ENCODE peak calls at places on chromosomes 1 and 21, in ten cellular contexts. One of them, this sample, is unnamed.

GRCh38 chr1:7300893-7301292 is 470.2 kb upstream of the VAMP3 start:
- DNase-seq in skeletal muscle cell: peak; percentile 77
- DNase-seq in NCI-H1694 treated with DMSO at 0.1 percent for 48 hours: no peak
- DNase-seq in RKO: peak; percentile 89
- DNase-seq in IMR-90: peak; percentile 98
- DNase-seq in hippocampal formation: no peak
- DNase-seq in NCI-H2081: no peak
- DNase-seq in lung microvascular endothelial cell: peak; percentile 56
- DNase-seq in fibroblast of the conjunctiva: peak; percentile 47
- DNase-seq in mucosa of descending colon: peak; percentile 43
- DNase-seq in this sample: no peak

GRCh38 chr1:4527819-4528218 is 126.6 kb upstream of the AJAP1 start:
- DNase-seq in skeletal muscle cell: no peak
- DNase-seq in NCI-H1694 treated with DMSO at 0.1 percent for 48 hours: peak; percentile 76
- DNase-seq in RKO: no peak
- DNase-seq in IMR-90: no peak
- DNase-seq in hippocampal formation: no peak
- DNase-seq in NCI-H2081: no peak
- DNase-seq in lung microvascular endothelial cell: no peak
- DNase-seq in fibroblast of the conjunctiva: no peak
- DNase-seq in mucosa of descending colon: peak; percentile 13
- DNase-seq in this sample: no peak

GRCh38 chr1:22503721-22504410 is 52.2 kb downstream of the ZBTB40 start:
- DNase-seq in skeletal muscle cell: no peak
- DNase-seq in NCI-H1694 treated with DMSO at 0.1 percent for 48 hours: no peak
- DNase-seq in RKO: no peak
- DNase-seq in IMR-90: peak; percentile 25
- DNase-seq in hippocampal formation: no peak
- DNase-seq in NCI-H2081: no peak
- DNase-seq in lung microvascular endothelial cell: no peak
- DNase-seq in fibroblast of the conjunctiva: no peak
- DNase-seq in mucosa of descending colon: no peak
- DNase-seq in this sample: no peak

GRCh38 chr1:184882649-184883303 is 91.5 kb downstream of the NIBAN1 start:
- DNase-seq in skeletal muscle cell: no peak
- DNase-seq in NCI-H1694 treated with DMSO at 0.1 percent for 48 hours: no peak
- DNase-seq in RKO: no peak
- DNase-seq in IMR-90: no peak
- DNase-seq in hippocampal formation: no peak
- DNase-seq in NCI-H2081: no peak
- DNase-seq in lung microvascular endothelial cell: no peak
- DNase-seq in fibroblast of the conjunctiva: no peak
- DNase-seq in mucosa of descending colon: no peak
- DNase-seq in this sample: no peak

GRCh38 chr1:13762642-13763041 is 62.7 kb downstream of the PRDM2 start:
- DNase-seq in skeletal muscle cell: no peak
- DNase-seq in NCI-H1694 treated with DMSO at 0.1 percent for 48 hours: no peak
- DNase-seq in RKO: no peak
- DNase-seq in IMR-90: no peak
- DNase-seq in hippocampal formation: no peak
- DNase-seq in NCI-H2081: no peak
- DNase-seq in lung microvascular endothelial cell: no peak
- DNase-seq in fibroblast of the conjunctiva: no peak
- DNase-seq in mucosa of descending colon: no peak
- DNase-seq in this sample: no peak

GRCh38 chr1:40241372-40241771 is 6.4 kb upstream of the TMCO2 start:
- DNase-seq in skeletal muscle cell: no peak
- DNase-seq in NCI-H1694 treated with DMSO at 0.1 percent for 48 hours: no peak
- DNase-seq in RKO: no peak
- DNase-seq in IMR-90: no peak
- DNase-seq in hippocampal formation: no peak
- DNase-seq in NCI-H2081: no peak
- DNase-seq in lung microvascular endothelial cell: peak; percentile 1
- DNase-seq in fibroblast of the conjunctiva: no peak
- DNase-seq in mucosa of descending colon: no peak
- DNase-seq in this sample: no peak

GRCh38 chr21:29145837-29146453 is 15.5 kb downstream of the MAP3K7CL start:
- DNase-seq in skeletal muscle cell: no peak
- DNase-seq in NCI-H1694 treated with DMSO at 0.1 percent for 48 hours: peak; percentile 23
- DNase-seq in RKO: no peak
- DNase-seq in IMR-90: no peak
- DNase-seq in hippocampal formation: no peak
- DNase-seq in NCI-H2081: no peak
- DNase-seq in lung microvascular endothelial cell: no peak
- DNase-seq in fibroblast of the conjunctiva: no peak
- DNase-seq in mucosa of descending colon: no peak
- DNase-seq in this sample: no peak

GRCh38 chr1:178792394-178792793 is 67.3 kb downstream of the RALGPS2 start:
- DNase-seq in skeletal muscle cell: no peak
- DNase-seq in NCI-H1694 treated with DMSO at 0.1 percent for 48 hours: no peak
- DNase-seq in RKO: no peak
- DNase-seq in IMR-90: no peak
- DNase-seq in hippocampal formation: no peak
- DNase-seq in NCI-H2081: no peak
- DNase-seq in lung microvascular endothelial cell: no peak
- DNase-seq in fibroblast of the conjunctiva: no peak
- DNase-seq in mucosa of descending colon: no peak
- DNase-seq in this sample: no peak

GRCh38 chr1:19608232-19608631 is 35.9 kb upstream of the NBL1 start:
- DNase-seq in skeletal muscle cell: no peak
- DNase-seq in NCI-H1694 treated with DMSO at 0.1 percent for 48 hours: no peak
- DNase-seq in RKO: no peak
- DNase-seq in IMR-90: no peak
- DNase-seq in hippocampal formation: no peak
- DNase-seq in NCI-H2081: no peak
- DNase-seq in lung microvascular endothelial cell: no peak
- DNase-seq in fibroblast of the conjunctiva: no peak
- DNase-seq in mucosa of descending colon: no peak
- DNase-seq in this sample: no peak

GRCh38 chr1:1001631-1002300 is 1.9 kb upstream of the HES4 start:
- DNase-seq in skeletal muscle cell: no peak
- DNase-seq in NCI-H1694 treated with DMSO at 0.1 percent for 48 hours: peak; percentile 25
- DNase-seq in RKO: peak; percentile 84
- DNase-seq in IMR-90: peak; percentile 51
- DNase-seq in hippocampal formation: no peak
- DNase-seq in NCI-H2081: no peak
- DNase-seq in lung microvascular endothelial cell: peak; percentile 64
- DNase-seq in fibroblast of the conjunctiva: no peak
- DNase-seq in mucosa of descending colon: peak; percentile 84
- DNase-seq in this sample: peak; percentile 91

GRCh38 chr1:222049176-222049575 is 307.3 kb upstream of the DUSP10 start:
- DNase-seq in skeletal muscle cell: no peak
- DNase-seq in NCI-H1694 treated with DMSO at 0.1 percent for 48 hours: no peak
- DNase-seq in RKO: no peak
- DNase-seq in IMR-90: no peak
- DNase-seq in hippocampal formation: no peak
- DNase-seq in NCI-H2081: no peak
- DNase-seq in lung microvascular endothelial cell: no peak
- DNase-seq in fibroblast of the conjunctiva: no peak
- DNase-seq in mucosa of descending colon: no peak
- DNase-seq in this sample: no peak

GRCh38 chr1:161157867-161158266 is 1.4 kb upstream of the USP21 start:
- DNase-seq in skeletal muscle cell: no peak
- DNase-seq in NCI-H1694 treated with DMSO at 0.1 percent for 48 hours: no peak
- DNase-seq in RKO: no peak
- DNase-seq in IMR-90: no peak
- DNase-seq in hippocampal formation: no peak
- DNase-seq in NCI-H2081: no peak
- DNase-seq in lung microvascular endothelial cell: no peak
- DNase-seq in fibroblast of the conjunctiva: no peak
- DNase-seq in mucosa of descending colon: no peak
- DNase-seq in this sample: no peak

GRCh38 chr1:48760889-48761288 is 15.8 kb downstream of the BEND5 start:
- DNase-seq in skeletal muscle cell: no peak
- DNase-seq in NCI-H1694 treated with DMSO at 0.1 percent for 48 hours: no peak
- DNase-seq in RKO: no peak
- DNase-seq in IMR-90: no peak
- DNase-seq in hippocampal formation: no peak
- DNase-seq in NCI-H2081: no peak
- DNase-seq in lung microvascular endothelial cell: no peak
- DNase-seq in fibroblast of the conjunctiva: no peak
- DNase-seq in mucosa of descending colon: no peak
- DNase-seq in this sample: no peak

GRCh38 chr1:3320246-3321152 is 134.0 kb upstream of the ARHGEF16 start:
- DNase-seq in skeletal muscle cell: no peak
- DNase-seq in NCI-H1694 treated with DMSO at 0.1 percent for 48 hours: no peak
- DNase-seq in RKO: no peak
- DNase-seq in IMR-90: peak; percentile 25
- DNase-seq in hippocampal formation: no peak
- DNase-seq in NCI-H2081: no peak
- DNase-seq in lung microvascular endothelial cell: no peak
- DNase-seq in fibroblast of the conjunctiva: no peak
- DNase-seq in mucosa of descending colon: peak; percentile 49
- DNase-seq in this sample: no peak

GRCh38 chr1:76868154-76868882 is 1.0 kb downstream of the ST6GALNAC5 start:
- DNase-seq in skeletal muscle cell: peak; percentile 11
- DNase-seq in NCI-H1694 treated with DMSO at 0.1 percent for 48 hours: peak; percentile 68
- DNase-seq in RKO: no peak
- DNase-seq in IMR-90: peak; percentile 29
- DNase-seq in hippocampal formation: no peak
- DNase-seq in NCI-H2081: no peak
- DNase-seq in lung microvascular endothelial cell: peak; percentile 25
- DNase-seq in fibroblast of the conjunctiva: no peak
- DNase-seq in mucosa of descending colon: no peak
- DNase-seq in this sample: no peak

GRCh38 chr1:181816608-181817007 is 244.9 kb downstream of the ZNF648 start:
- DNase-seq in skeletal muscle cell: no peak
- DNase-seq in NCI-H1694 treated with DMSO at 0.1 percent for 48 hours: no peak
- DNase-seq in RKO: no peak
- DNase-seq in IMR-90: no peak
- DNase-seq in hippocampal formation: no peak
- DNase-seq in NCI-H2081: no peak
- DNase-seq in lung microvascular endothelial cell: no peak
- DNase-seq in fibroblast of the conjunctiva: no peak
- DNase-seq in mucosa of descending colon: no peak
- DNase-seq in this sample: no peak

GRCh38 chr1:196071452-196071851 is 536.8 kb downstream of the KCNT2 start:
- DNase-seq in skeletal muscle cell: no peak
- DNase-seq in NCI-H1694 treated with DMSO at 0.1 percent for 48 hours: no peak
- DNase-seq in RKO: no peak
- DNase-seq in IMR-90: no peak
- DNase-seq in hippocampal formation: no peak
- DNase-seq in NCI-H2081: no peak
- DNase-seq in lung microvascular endothelial cell: no peak
- DNase-seq in fibroblast of the conjunctiva: no peak
- DNase-seq in mucosa of descending colon: no peak
- DNase-seq in this sample: no peak

GRCh38 chr1:20370628-20371200 is 80.0 kb downstream of the VWA5B1 start:
- DNase-seq in skeletal muscle cell: no peak
- DNase-seq in NCI-H1694 treated with DMSO at 0.1 percent for 48 hours: no peak
- DNase-seq in RKO: no peak
- DNase-seq in IMR-90: no peak
- DNase-seq in hippocampal formation: no peak
- DNase-seq in NCI-H2081: no peak
- DNase-seq in lung microvascular endothelial cell: no peak
- DNase-seq in fibroblast of the conjunctiva: peak; percentile 32
- DNase-seq in mucosa of descending colon: no peak
- DNase-seq in this sample: no peak

GRCh38 chr1:36285450-36286101 is 20.6 kb upstream of the SH3D21 start:
- DNase-seq in skeletal muscle cell: peak; percentile 64
- DNase-seq in NCI-H1694 treated with DMSO at 0.1 percent for 48 hours: peak; percentile 53
- DNase-seq in RKO: peak; percentile 88
- DNase-seq in IMR-90: peak; percentile 92
- DNase-seq in hippocampal formation: peak; percentile 75
- DNase-seq in NCI-H2081: peak; percentile 79
- DNase-seq in lung microvascular endothelial cell: peak; percentile 90
- DNase-seq in fibroblast of the conjunctiva: peak; percentile 88
- DNase-seq in mucosa of descending colon: peak; percentile 93
- DNase-seq in this sample: peak; percentile 82

GRCh38 chr1:203342192-203342940 is 8.6 kb downstream of the FMOD start:
- DNase-seq in skeletal muscle cell: no peak
- DNase-seq in NCI-H1694 treated with DMSO at 0.1 percent for 48 hours: peak; percentile 40
- DNase-seq in RKO: peak; percentile 42
- DNase-seq in IMR-90: peak; percentile 38
- DNase-seq in hippocampal formation: no peak
- DNase-seq in NCI-H2081: peak; percentile 48
- DNase-seq in lung microvascular endothelial cell: peak; percentile 52
- DNase-seq in fibroblast of the conjunctiva: no peak
- DNase-seq in mucosa of descending colon: peak; percentile 82
- DNase-seq in this sample: peak; percentile 82

GRCh38 chr1:52365091-52365745 is 787 bp downstream of the CC2D1B start:
- DNase-seq in skeletal muscle cell: peak; percentile 26
- DNase-seq in NCI-H1694 treated with DMSO at 0.1 percent for 48 hours: no peak
- DNase-seq in RKO: peak; percentile 80
- DNase-seq in IMR-90: peak; percentile 69
- DNase-seq in hippocampal formation: peak; percentile 43
- DNase-seq in NCI-H2081: no peak
- DNase-seq in lung microvascular endothelial cell: peak; percentile 69
- DNase-seq in fibroblast of the conjunctiva: peak; percentile 30
- DNase-seq in mucosa of descending colon: peak; percentile 61
- DNase-seq in this sample: peak; percentile 86

GRCh38 chr1:43688594-43689000 is 18.7 kb upstream of the ST3GAL3 start:
- DNase-seq in skeletal muscle cell: peak; percentile 64
- DNase-seq in NCI-H1694 treated with DMSO at 0.1 percent for 48 hours: no peak
- DNase-seq in RKO: peak; percentile 25
- DNase-seq in IMR-90: peak; percentile 94
- DNase-seq in hippocampal formation: no peak
- DNase-seq in NCI-H2081: no peak
- DNase-seq in lung microvascular endothelial cell: peak; percentile 84
- DNase-seq in fibroblast of the conjunctiva: no peak
- DNase-seq in mucosa of descending colon: no peak
- DNase-seq in this sample: peak; percentile 23

GRCh38 chr1:207565546-207566468 is 69.8 kb downstream of the CR1 start:
- DNase-seq in skeletal muscle cell: no peak
- DNase-seq in NCI-H1694 treated with DMSO at 0.1 percent for 48 hours: peak; percentile 3
- DNase-seq in RKO: peak; percentile 32
- DNase-seq in IMR-90: no peak
- DNase-seq in hippocampal formation: peak; percentile 49
- DNase-seq in NCI-H2081: peak; percentile 15
- DNase-seq in lung microvascular endothelial cell: peak; percentile 4
- DNase-seq in fibroblast of the conjunctiva: no peak
- DNase-seq in mucosa of descending colon: peak; percentile 17
- DNase-seq in this sample: no peak

GRCh38 chr1:16152521-16153087 is 3.3 kb downstream of the EPHA2 start:
- DNase-seq in skeletal muscle cell: no peak
- DNase-seq in NCI-H1694 treated with DMSO at 0.1 percent for 48 hours: no peak
- DNase-seq in RKO: no peak
- DNase-seq in IMR-90: peak; percentile 44
- DNase-seq in hippocampal formation: no peak
- DNase-seq in NCI-H2081: no peak
- DNase-seq in lung microvascular endothelial cell: peak; percentile 63
- DNase-seq in fibroblast of the conjunctiva: no peak
- DNase-seq in mucosa of descending colon: peak; percentile 50
- DNase-seq in this sample: no peak

GRCh38 chr1:215128514-215128913 is 46.0 kb downstream of the KCNK2 start:
- DNase-seq in skeletal muscle cell: no peak
- DNase-seq in NCI-H1694 treated with DMSO at 0.1 percent for 48 hours: no peak
- DNase-seq in RKO: no peak
- DNase-seq in IMR-90: no peak
- DNase-seq in hippocampal formation: no peak
- DNase-seq in NCI-H2081: no peak
- DNase-seq in lung microvascular endothelial cell: no peak
- DNase-seq in fibroblast of the conjunctiva: no peak
- DNase-seq in mucosa of descending colon: no peak
- DNase-seq in this sample: no peak

GRCh38 chr1:17765444-17766411 is 10.6 kb downstream of the ACTL8 start:
- DNase-seq in skeletal muscle cell: peak; percentile 95
- DNase-seq in NCI-H1694 treated with DMSO at 0.1 percent for 48 hours: no peak
- DNase-seq in RKO: peak; percentile 88
- DNase-seq in IMR-90: peak; percentile 98
- DNase-seq in hippocampal formation: no peak
- DNase-seq in NCI-H2081: no peak
- DNase-seq in lung microvascular endothelial cell: no peak
- DNase-seq in fibroblast of the conjunctiva: peak; percentile 64
- DNase-seq in mucosa of descending colon: peak; percentile 17
- DNase-seq in this sample: no peak

GRCh38 chr1:23376890-23377811 is 7.5 kb upstream of the ZNF436 start:
- DNase-seq in skeletal muscle cell: no peak
- DNase-seq in NCI-H1694 treated with DMSO at 0.1 percent for 48 hours: no peak
- DNase-seq in RKO: peak; percentile 56
- DNase-seq in IMR-90: peak; percentile 90
- DNase-seq in hippocampal formation: no peak
- DNase-seq in NCI-H2081: peak; percentile 48
- DNase-seq in lung microvascular endothelial cell: peak; percentile 78
- DNase-seq in fibroblast of the conjunctiva: peak; percentile 41
- DNase-seq in mucosa of descending colon: no peak
- DNase-seq in this sample: peak; percentile 67

GRCh38 chr1:21034725-21035628 is 141.7 kb downstream of the EIF4G3 start:
- DNase-seq in skeletal muscle cell: no peak
- DNase-seq in NCI-H1694 treated with DMSO at 0.1 percent for 48 hours: no peak
- DNase-seq in RKO: no peak
- DNase-seq in IMR-90: no peak
- DNase-seq in hippocampal formation: no peak
- DNase-seq in NCI-H2081: no peak
- DNase-seq in lung microvascular endothelial cell: no peak
- DNase-seq in fibroblast of the conjunctiva: no peak
- DNase-seq in mucosa of descending colon: no peak
- DNase-seq in this sample: no peak

This sample was measured in K562.